ENCODE peak calls at places on chromosomes 5 and 9, in six cellular contexts. Z, O, S, U, W and D are unnamed samples.

GRCh38 chr5:65682148-65682547 is 39.8 kb downstream of the SGTB start:
- DNase-seq in O (no peak), W (no peak), S (no peak), U (no peak), Z (no peak), D (no peak)

GRCh38 chr9:88776717-88777497 is 214.4 kb upstream of the S1PR3 start:
- DNase-seq in O (no peak), U (peak), W (no peak), Z (peak), S (peak), D (no peak)

GRCh38 chr5:81147011-81147594 is 86.0 kb upstream of the CKMT2 start:
- DNase-seq in Z (no peak), W (no peak), S (no peak), O (no peak), U (no peak), D (no peak)

GRCh38 chr9:70563437-70564204 is 149.2 kb upstream of the KLF9 start:
- DNase-seq in O (peak), U (peak), W (no peak), Z (peak), S (no peak), D (no peak)

GRCh38 chr9:109652971-109653370 is 127.0 kb upstream of the PALM2AKAP2 start:
- DNase-seq in W (no peak), S (no peak), Z (peak), O (no peak), U (peak), D (no peak)

GRCh38 chr9:126965541-126966428 is 51.2 kb downstream of the RALGPS1 start:
- DNase-seq in W (peak), O (peak), U (peak), S (peak), Z (peak), D (peak)

GRCh38 chr9:76403352-76403751 is 9.1 kb upstream of the RFK start:
- DNase-seq in S (peak), Z (peak), U (peak), O (no peak), W (no peak), D (no peak)

GRCh38 chr9:93303258-93303771 is 119.4 kb downstream of the WNK2 start:
- DNase-seq in W (no peak), O (peak), S (no peak), U (no peak), Z (no peak), D (no peak)

GRCh38 chr9:18568969-18569368 is 95.0 kb downstream of the ADAMTSL1 start:
- DNase-seq in Z (peak), U (no peak), S (no peak), O (no peak), W (no peak), D (no peak)

GRCh38 chr9:35904966-35905781 is 828 bp upstream of the HRCT1 start:
- DNase-seq in U (peak), S (no peak), O (no peak), W (no peak), Z (peak), D (no peak)

GRCh38 chr5:116953251-116953934 is 378.8 kb upstream of the SEMA6A start:
- DNase-seq in S (no peak), U (no peak), O (no peak), W (no peak), Z (no peak), D (no peak)

GRCh38 chr5:39157679-39158078 is 61.7 kb downstream of the FYB1 start:
- DNase-seq in S (no peak), Z (no peak), W (no peak), U (no peak), O (no peak), D (no peak)

GRCh38 chr5:6606884-6607558 is 25.8 kb downstream of the NSUN2 start:
- DNase-seq in U (no peak), W (no peak), O (no peak), Z (no peak), S (no peak), D (no peak)
- H3K4me3 ChIP-seq in U (no peak), W (no peak), O (no peak), Z (no peak), S (no peak), D (no peak)

GRCh38 chr5:4044881-4045280 is 449.2 kb downstream of the IRX1 start:
- DNase-seq in Z (no peak), S (no peak), U (no peak), W (no peak), O (no peak), D (no peak)
- H3K4me3 ChIP-seq in Z (no peak), S (no peak), U (no peak), W (no peak), O (no peak), D (no peak)

DNA sequence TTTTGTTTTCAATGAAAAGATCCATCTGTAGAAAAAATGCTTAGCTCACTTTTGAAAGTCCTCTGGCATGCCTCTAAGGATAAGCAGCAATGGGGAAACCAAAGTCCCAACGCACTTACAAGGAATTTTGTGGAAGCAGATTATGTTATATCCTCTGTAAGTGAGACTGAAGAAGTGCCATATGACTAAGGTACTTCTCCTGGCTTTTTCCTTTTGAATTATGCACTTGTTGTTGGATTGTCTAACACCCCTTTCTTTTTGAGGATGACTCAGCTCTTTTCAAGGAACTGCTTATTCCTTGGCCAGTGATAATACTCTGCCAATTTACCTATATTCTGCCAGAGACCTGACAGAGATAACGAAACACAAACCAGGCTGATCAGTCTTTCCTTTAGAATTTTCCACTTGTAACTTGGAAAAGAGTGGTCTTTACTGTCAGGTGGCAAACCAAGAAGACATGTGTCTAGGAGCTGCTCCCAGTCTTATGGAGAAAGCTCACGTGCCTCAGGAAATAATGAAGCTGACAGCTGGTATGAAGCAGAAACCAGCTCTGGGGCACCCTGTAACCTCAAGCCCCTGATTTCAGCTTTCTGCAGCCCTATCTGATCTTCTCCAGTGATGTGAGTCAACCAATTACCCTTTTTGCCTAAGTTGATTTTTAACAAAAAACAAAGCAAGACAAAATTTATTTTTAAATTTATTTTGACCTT is 290.8 kb upstream of the FBXL7 start:
- DNase-seq in U (no peak), Z (no peak), S (no peak), W (no peak), O (no peak), D (no peak)
- H3K4me3 ChIP-seq in U (no peak), Z (no peak), S (no peak), W (no peak), O (no peak), D (no peak)

GRCh38 chr9:69411931-69412740 is 87.1 kb downstream of the ENTREP1 start:
- DNase-seq in U (no peak), W (no peak), S (no peak), O (no peak), Z (no peak), D (no peak)

GRCh38 chr9:69411246-69411645 is 86.2 kb downstream of the ENTREP1 start:
- DNase-seq in U (no peak), O (no peak), W (no peak), Z (no peak), S (no peak), D (no peak)

GRCh38 chr9:69412741-69413150 is 87.7 kb downstream of the ENTREP1 start:
- DNase-seq in U (peak), S (peak), O (peak), W (peak), Z (peak), D (peak)
- H3K4me3 ChIP-seq in U (peak), S (peak), O (no peak), W (no peak), Z (peak), D (no peak)

DNA sequence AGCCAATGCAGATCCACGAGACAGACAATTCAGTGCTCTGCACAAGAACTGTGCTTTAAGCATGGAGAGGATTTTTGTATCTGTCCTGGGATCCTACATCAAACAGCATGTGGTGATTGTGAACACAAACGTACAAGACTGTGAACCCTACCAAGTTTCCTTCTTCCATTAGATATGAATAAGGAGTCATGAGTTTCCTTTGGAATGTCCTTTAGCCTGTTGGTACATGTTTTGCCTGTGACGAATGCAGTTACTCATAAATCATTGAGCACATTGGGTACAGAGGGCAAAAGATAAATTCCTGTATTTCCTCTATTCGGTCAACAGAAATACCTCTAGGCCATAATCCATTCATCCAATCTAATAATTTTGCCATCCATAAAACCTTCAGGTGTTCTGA is 61.5 kb downstream of the FXN start:
- DNase-seq in Z (peak), U (peak), W (no peak), S (no peak), O (no peak), D (no peak)
- H3K4me3 ChIP-seq in Z (no peak), U (no peak), W (no peak), S (no peak), O (no peak), D (no peak)

GRCh38 chr5:160116991-160117390 is 2.3 kb downstream of the PWWP2A start:
- DNase-seq in S (no peak), W (no peak), U (no peak), Z (no peak), O (no peak), D (no peak)
- H3K4me3 ChIP-seq in S (no peak), W (no peak), U (no peak), Z (no peak), O (no peak), D (no peak)

GRCh38 chr9:107636596-107637405 is 147.2 kb upstream of the KLF4 start:
- DNase-seq in U (peak), Z (peak), O (no peak), W (no peak), S (no peak), D (no peak)

GRCh38 chr9:107638496-107638895 is 148.9 kb upstream of the KLF4 start:
- DNase-seq in O (no peak), S (no peak), U (peak), Z (peak), W (no peak), D (no peak)

GRCh38 chr9:107639426-107639825 is 149.9 kb upstream of the KLF4 start:
- DNase-seq in U (no peak), Z (no peak), O (no peak), S (no peak), W (peak), D (no peak)

GRCh38 chr9:107637421-107638420 is 148.2 kb upstream of the KLF4 start:
- DNase-seq in U (peak), S (peak), O (peak), Z (peak), W (peak), D (peak)

DNA sequence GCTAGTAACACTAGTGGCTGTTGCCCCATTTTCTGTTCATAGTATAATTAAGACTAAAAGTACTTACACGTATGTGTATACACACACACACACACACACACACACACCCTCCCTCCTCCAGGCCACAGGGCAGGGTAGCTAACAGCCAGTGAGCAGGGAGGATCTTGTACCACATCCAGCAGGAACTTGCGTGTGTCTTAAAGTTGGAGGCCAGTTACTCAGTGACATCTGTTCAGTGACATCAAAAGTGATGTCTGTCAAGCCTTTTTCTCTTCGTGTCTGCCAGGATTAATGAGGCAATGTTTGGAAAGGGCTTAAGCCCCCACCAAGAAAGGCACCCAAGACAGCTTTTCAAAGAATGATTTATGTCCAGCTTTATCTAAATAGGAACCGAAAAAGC is 149.4 kb upstream of the KLF4 start:
- DNase-seq in S (no peak), Z (peak), U (peak), O (peak), W (peak), D (no peak)
- H3K4me3 ChIP-seq in S (peak), Z (no peak), U (peak), O (no peak), W (peak), D (no peak)

DNA sequence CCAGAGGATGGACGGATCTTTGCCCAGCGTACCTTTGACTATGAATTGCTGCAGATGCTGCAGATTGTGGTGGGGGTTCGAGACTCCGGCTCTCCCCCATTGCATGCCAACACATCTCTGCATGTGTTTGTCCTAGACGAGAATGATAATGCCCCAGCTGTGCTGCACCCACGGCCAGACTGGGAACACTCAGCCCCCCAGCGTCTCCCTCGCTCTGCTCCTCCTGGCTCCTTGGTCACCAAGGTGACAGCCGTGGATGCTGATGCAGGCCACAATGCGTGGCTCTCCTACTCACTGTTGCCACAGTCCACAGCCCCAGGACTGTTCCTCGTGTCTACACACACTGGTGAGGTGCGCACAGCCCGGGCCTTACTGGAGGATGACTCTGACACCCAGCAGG is 1.9 kb downstream of the PCDHGC5 start:
- DNase-seq in O (no peak), W (no peak), S (no peak), U (no peak), Z (no peak), D (no peak)
- H3K4me3 ChIP-seq in O (no peak), W (no peak), S (no peak), U (no peak), Z (no peak), D (no peak)